ENCODE peak calls at places on chromosomes 1 and 21, in ten cellular contexts. X is stimulated activated naive CD8-positive, alpha-beta T cell treated with anti-CD3 and anti-CD28 coated beads, Interleukin-15, Interleukin-2, amounts not matched to agents 100 U/mL and 50 U/mL, for 24 hours; H is kidney; Q is stimulated activated naive B cell treated with anti-CD40 and anti-IgM and Interleukin-4, amounts not matched to agents 10 μg/mL and 1 μg/mL and 100 μg/mL, for 72 hours; B is RWPE1; P is naive thymus-derived CD8-positive, alpha-beta T cell; O is ascending aorta; T is anterior cingulate cortex; D is activated CD8-positive, alpha-beta memory T cell treated with anti-CD3 and anti-CD28 coated beads for 48 hours; J is NCI-H146. E is an unnamed sample.

GRCh38 chr1:81325404-81325803 is 475.3 kb upstream of the ADGRL2 start:
- DNase-seq in X (no peak), H (no peak), D (no peak), O (no peak), T (no peak), J (no peak), Q (no peak), B (peak; percentile 27), P (no peak), E (no peak)

GRCh38 chr1:235105051-235106043 is 23.3 kb downstream of the TOMM20 start:
- DNase-seq in H (no peak), D (no peak), Q (no peak), O (no peak), B (no peak), T (no peak), J (no peak), X (no peak), P (peak; percentile 27), E (no peak)

GRCh38 chr1:206489980-206490534 is 17.3 kb upstream of the RASSF5 start:
- DNase-seq in H (peak; percentile 89), B (peak; percentile 93), D (peak; percentile 76), O (peak; percentile 90), P (peak; percentile 62), T (peak; percentile 56), J (peak; percentile 57), X (peak; percentile 87), Q (no peak), E (peak; percentile 74)

GRCh38 chr21:43712268-43712942 is 6.5 kb upstream of the PDXK start:
- DNase-seq in O (no peak), X (no peak), D (no peak), B (peak; percentile 88), Q (no peak), T (no peak), H (peak; percentile 94), J (peak; percentile 79), P (no peak), E (no peak)

GRCh38 chr21:29499734-29500343 is 201.1 kb downstream of the BACH1 start:
- DNase-seq in O (no peak), P (no peak), X (no peak), Q (no peak), T (no peak), B (peak; percentile 46), D (no peak), H (no peak), J (peak; percentile 3), E (no peak)

GRCh38 chr1:234188454-234188792 is 184.8 kb upstream of the COA6 start:
- DNase-seq in H (no peak), P (no peak), T (no peak), X (no peak), D (no peak), B (no peak), Q (peak; percentile 11), J (no peak), O (no peak), E (no peak)

GRCh38 chr1:21255284-21255942 is 34.9 kb downstream of the ECE1 start:
- DNase-seq in Q (peak; percentile 68), B (peak; percentile 54), P (peak; percentile 80), D (peak; percentile 55), H (peak; percentile 91), O (peak; percentile 96), J (peak; percentile 67), X (peak; percentile 89), T (peak; percentile 89), E (peak; percentile 83)

GRCh38 chr1:115067460-115067859 is 21.8 kb downstream of the TSPAN2 start:
- DNase-seq in B (no peak), T (no peak), H (no peak), P (no peak), Q (no peak), D (no peak), J (no peak), X (no peak), O (peak; percentile 78), E (no peak)

GRCh38 chr1:201636581-201636980 is 97.7 kb downstream of the NAV1 start:
- DNase-seq in P (no peak), J (no peak), B (no peak), O (no peak), H (peak; percentile 1), T (no peak), Q (no peak), X (no peak), D (no peak), E (no peak)

GRCh38 chr1:113012149-113012548 is 56.2 kb upstream of the SLC16A1 start:
- DNase-seq in D (no peak), X (no peak), B (no peak), P (no peak), H (no peak), J (no peak), Q (no peak), T (no peak), O (no peak), E (no peak)

GRCh38 chr1:115429242-115429641 is 91.2 kb upstream of the NGF start:
- DNase-seq in O (no peak), T (no peak), J (no peak), P (no peak), D (no peak), H (no peak), X (no peak), B (no peak), Q (no peak), E (no peak)

GRCh38 chr1:1630191-1630964 is 1.6 kb upstream of the MMP23B start:
- DNase-seq in X (peak; percentile 92), H (peak; percentile 95), T (no peak), P (peak; percentile 90), J (peak; percentile 56), Q (peak; percentile 87), B (peak; percentile 80), D (peak; percentile 86), O (peak; percentile 83), E (no peak)

GRCh38 chr1:183121609-183122008 is 64.5 kb upstream of the LAMC2 start:
- DNase-seq in Q (no peak), P (no peak), T (no peak), O (no peak), H (no peak), D (no peak), J (no peak), B (no peak), X (no peak), E (no peak)

GRCh38 chr1:94279048-94279447 is 41.7 kb upstream of the ARHGAP29 start:
- DNase-seq in X (no peak), H (no peak), P (no peak), D (no peak), Q (no peak), O (no peak), T (no peak), J (no peak), B (no peak), E (no peak)

GRCh38 chr1:240492832-240493440 is 119.0 kb downstream of the GREM2 start:
- DNase-seq in J (no peak), O (no peak), Q (no peak), D (no peak), B (peak; percentile 35), T (no peak), P (no peak), X (no peak), H (peak; percentile 71), E (peak; percentile 29)

GRCh38 chr21:41767606-41768370 is 936 bp upstream of the RIPK4 start:
- DNase-seq in O (peak; percentile 70), P (no peak), X (peak; percentile 16), D (no peak), H (peak; percentile 74), J (peak; percentile 15), T (no peak), Q (no peak), B (no peak), E (no peak)

GRCh38 chr1:231828182-231828920 is 201.8 kb downstream of the DISC1 start:
- DNase-seq in J (no peak), X (no peak), P (no peak), O (no peak), Q (no peak), B (peak; percentile 84), H (no peak), T (no peak), D (no peak), E (no peak)

GRCh38 chr1:66613187-66613586 is 79.2 kb downstream of the SGIP1 start:
- DNase-seq in Q (no peak), B (no peak), J (no peak), H (no peak), X (no peak), D (no peak), T (no peak), O (no peak), P (no peak), E (no peak)

GRCh38 chr1:232422901-232423300 is 207.0 kb downstream of the SIPA1L2 start:
- DNase-seq in J (no peak), T (no peak), D (no peak), X (no peak), Q (no peak), H (no peak), B (peak; percentile 44), P (no peak), O (no peak), E (no peak)

GRCh38 chr1:181117648-181118449 is 29.3 kb downstream of the IER5 start:
- DNase-seq in H (no peak), T (no peak), J (peak; percentile 96), Q (no peak), P (no peak), X (no peak), D (no peak), B (peak; percentile 94), O (no peak), E (no peak)

GRCh38 chr1:94863919-94864318 is 43.8 kb downstream of the SLC44A3 start:
- DNase-seq in Q (no peak), H (no peak), T (peak; percentile 43), J (no peak), X (no peak), P (no peak), O (peak; percentile 89), D (no peak), B (peak; percentile 80), E (no peak)

GRCh38 chr1:58976294-58976693 is 192.4 kb upstream of the JUN start:
- DNase-seq in J (no peak), D (no peak), B (no peak), T (no peak), X (no peak), P (no peak), H (no peak), Q (no peak), O (no peak), E (no peak)

GRCh38 chr1:58401991-58402390 is 144.5 kb downstream of the OMA1 start:
- DNase-seq in X (no peak), P (no peak), B (no peak), O (no peak), T (no peak), H (no peak), J (no peak), D (no peak), Q (no peak), E (no peak)

GRCh38 chr1:91937613-91938012 is 11.6 kb upstream of the BRDT start:
- DNase-seq in B (no peak), X (no peak), H (no peak), D (no peak), O (no peak), Q (no peak), J (no peak), T (no peak), P (no peak), E (no peak)

GRCh38 chr1:111361761-111362160 is 65.8 kb downstream of the OVGP1 start:
- DNase-seq in Q (no peak), J (no peak), T (no peak), B (no peak), D (no peak), H (no peak), X (no peak), O (no peak), P (no peak), E (no peak)

GRCh38 chr1:174000274-174000852 is 21.8 kb downstream of the RC3H1 start:
- DNase-seq in B (no peak), H (no peak), T (no peak), D (no peak), J (no peak), O (no peak), Q (no peak), P (no peak), X (no peak), E (no peak)

GRCh38 chr21:28485301-28486022 is 507.2 kb downstream of the LTN1 start:
- DNase-seq in J (no peak), D (no peak), X (no peak), B (peak; percentile 4), T (no peak), P (no peak), Q (no peak), O (no peak), H (no peak), E (no peak)

GRCh38 chr1:207414606-207415108 is 39.5 kb upstream of the CR2 start:
- DNase-seq in J (no peak), D (no peak), T (no peak), O (no peak), P (no peak), B (no peak), Q (peak; percentile 67), H (no peak), X (peak; percentile 52), E (no peak)